ENCODE peak calls at places on chromosomes 3 and 15, in eight cellular contexts. K is HCT116; J is BE2C; A is GM06990; L is neural crest cell; I is CD8-positive, alpha-beta T cell; F is K562; D is neural progenitor cell. S is an unnamed sample.

GRCh38 chr15:67103869-67104268 is 38.5 kb downstream of the SMAD3 start:
- DNase-seq in K (no peak), J (no peak), A (no peak), L (no peak), I (peak), F (no peak), D (no peak), S (no peak)

GRCh38 chr3:172804323-172804722 is 53.8 kb downstream of the ECT2 start:
- DNase-seq in K (no peak), J (no peak), A (no peak), L (no peak), I (no peak), F (no peak), D (no peak), S (no peak)

GRCh38 chr15:76648732-76649444 is 256.3 kb downstream of the SCAPER start:
- DNase-seq in K (no peak), J (no peak), A (no peak), L (no peak), I (no peak), F (no peak), D (no peak), S (no peak)

GRCh38 chr3:69809076-69809835 is 70.0 kb downstream of the MITF start:
- DNase-seq in K (no peak), J (no peak), A (no peak), L (no peak), I (no peak), F (no peak), D (no peak), S (no peak)

GRCh38 chr3:179716811-179717210 is 64.0 kb downstream of the USP13 start:
- DNase-seq in K (no peak), J (no peak), A (no peak), L (no peak), I (no peak), F (no peak), D (no peak), S (peak)

GRCh38 chr15:41465822-41466421 is 27.8 kb upstream of the ITPKA start:
- DNase-seq in K (peak), J (peak), A (no peak), L (peak), I (no peak), F (peak), D (peak), S (peak)

GRCh38 chr3:26376131-26376530 is 246.4 kb upstream of the LRRC3B start:
- DNase-seq in K (no peak), J (no peak), A (no peak), L (no peak), I (no peak), F (no peak), D (peak), S (no peak)

GRCh38 chr3:4644954-4645353 is 151.8 kb downstream of the ITPR1 start:
- DNase-seq in K (no peak), J (no peak), A (no peak), L (no peak), I (no peak), F (no peak), D (no peak), S (no peak)

GRCh38 chr3:69209413-69209812 is 87.0 kb upstream of the LMOD3 start:
- DNase-seq in K (no peak), J (no peak), A (no peak), L (no peak), I (no peak), F (no peak), D (no peak), S (no peak)

GRCh38 chr3:195583831-195584542 is at the start of gene APOD:
- DNase-seq in K (no peak), J (no peak), A (no peak), L (peak), I (no peak), F (peak), D (no peak), S (no peak)

GRCh38 chr15:94653071-94653470 is 421.7 kb downstream of the MCTP2 start:
- DNase-seq in K (no peak), J (no peak), A (no peak), L (no peak), I (no peak), F (no peak), D (no peak), S (no peak)

GRCh38 chr3:64651286-64651685 is 36.5 kb downstream of the ADAMTS9 start:
- DNase-seq in K (no peak), J (no peak), A (no peak), L (no peak), I (no peak), F (no peak), D (no peak), S (no peak)

GRCh38 chr3:23590874-23591273 is 214.9 kb upstream of the UBE2E1 start:
- DNase-seq in K (no peak), J (peak), A (peak), L (no peak), I (no peak), F (no peak), D (no peak), S (peak)

GRCh38 chr15:66588537-66588936 is 22.7 kb upstream of the LCTL start:
- DNase-seq in K (no peak), J (no peak), A (no peak), L (no peak), I (no peak), F (peak), D (peak), S (no peak)

GRCh38 chr3:108936924-108937689 is 16.6 kb downstream of the GUCA1C start:
- DNase-seq in K (no peak), J (peak), A (no peak), L (no peak), I (no peak), F (no peak), D (no peak), S (no peak)

GRCh38 chr3:43286886-43287301 is 554 bp downstream of the SNRK start:
- DNase-seq in K (no peak), J (peak), A (peak), L (peak), I (peak), F (no peak), D (peak), S (peak)

GRCh38 chr3:124258057-124258500 is 266.2 kb upstream of the ROPN1 start:
- DNase-seq in K (no peak), J (peak), A (no peak), L (no peak), I (no peak), F (no peak), D (no peak), S (no peak)

GRCh38 chr15:69660114-69660513 is 207.5 kb downstream of the RPLP1 start:
- DNase-seq in K (no peak), J (no peak), A (no peak), L (no peak), I (no peak), F (no peak), D (no peak), S (no peak)

GRCh38 chr3:176796371-176796770 is 400.9 kb downstream of the TBL1XR1 start:
- DNase-seq in K (no peak), J (no peak), A (no peak), L (no peak), I (no peak), F (no peak), D (no peak), S (no peak)

GRCh38 chr3:3739345-3740060 is 59.7 kb upstream of the LRRN1 start:
- DNase-seq in K (no peak), J (no peak), A (no peak), L (peak), I (no peak), F (no peak), D (peak), S (no peak)

GRCh38 chr3:143065364-143065763 is 54.2 kb upstream of the CHST2 start:
- DNase-seq in K (no peak), J (no peak), A (no peak), L (no peak), I (no peak), F (no peak), D (no peak), S (no peak)

GRCh38 chr3:9951598-9951961 is 628 bp downstream of the PRRT3 start:
- DNase-seq in K (no peak), J (no peak), A (peak), L (no peak), I (no peak), F (no peak), D (no peak), S (peak)

GRCh38 chr15:89125038-89125826 is 37.0 kb downstream of the ABHD2 start:
- DNase-seq in K (no peak), J (no peak), A (no peak), L (no peak), I (no peak), F (no peak), D (no peak), S (no peak)

GRCh38 chr3:6354653-6355052 is 506.3 kb upstream of the GRM7 start:
- DNase-seq in K (no peak), J (no peak), A (no peak), L (no peak), I (no peak), F (no peak), D (no peak), S (peak)

GRCh38 chr3:80676869-80677268 is 909.1 kb upstream of the ROBO1 start:
- DNase-seq in K (no peak), J (no peak), A (no peak), L (no peak), I (no peak), F (no peak), D (no peak), S (no peak)

GRCh38 chr3:153290278-153291015 is 128.4 kb downstream of the RAP2B start:
- DNase-seq in K (no peak), J (no peak), A (no peak), L (no peak), I (peak), F (no peak), D (no peak), S (no peak)

GRCh38 chr3:14863324-14864100 is 44.8 kb downstream of the FGD5 start:
- DNase-seq in K (no peak), J (no peak), A (no peak), L (no peak), I (no peak), F (no peak), D (peak), S (no peak)
- TF ChIP-seq CTCF in K (peak), J (peak), A (peak), L (peak), I (no peak), F (peak), D (peak), S (peak)

GRCh38 chr15:74460903-74461846 is at the start of gene UBL7:
- DNase-seq in K (peak), J (peak), A (peak), L (peak), I (peak), F (peak), D (peak), S (peak)
- TF ChIP-seq CTCF in K (peak), J (peak), A (peak), L (peak), I (no peak), F (peak), D (peak), S (no peak)

GRCh38 chr3:114294940-114295480 is 1.2 kb downstream of the TIGIT start:
- DNase-seq in K (no peak), J (no peak), A (no peak), L (no peak), I (no peak), F (no peak), D (no peak), S (no peak)

GRCh38 chr3:114299925-114300624 is 6.2 kb downstream of the TIGIT start:
- DNase-seq in K (no peak), J (no peak), A (no peak), L (no peak), I (no peak), F (no peak), D (no peak), S (peak)

GRCh38 chr3:114293846-114294245 is at the start of gene TIGIT:
- DNase-seq in K (no peak), J (no peak), A (no peak), L (no peak), I (no peak), F (no peak), D (no peak), S (no peak)

DNA sequence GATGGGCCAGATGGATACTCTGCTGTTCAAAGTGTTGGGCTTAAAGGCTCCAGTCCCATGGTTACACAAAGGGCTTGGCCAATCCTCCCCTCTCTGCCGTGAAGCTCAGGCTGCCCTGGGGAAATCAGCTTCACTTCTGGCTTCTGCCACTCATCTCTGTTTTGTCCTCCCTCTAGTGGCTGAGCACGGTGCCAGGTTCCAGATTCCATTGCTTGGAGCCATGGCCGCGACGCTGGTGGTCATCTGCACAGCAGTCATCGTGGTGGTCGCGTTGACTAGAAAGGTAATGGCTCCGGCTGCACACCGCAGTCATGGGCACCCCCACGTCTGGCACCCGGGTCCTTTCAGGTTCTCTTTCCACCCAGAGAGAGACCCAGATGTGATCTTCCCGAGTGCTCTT is 5.6 kb downstream of the TIGIT start:
- DNase-seq in K (peak), J (peak), A (no peak), L (peak), I (peak), F (peak), D (peak), S (peak)
- TF ChIP-seq CTCF in K (peak), J (peak), A (peak), L (peak), I (peak), F (peak), D (peak), S (peak)

DNA sequence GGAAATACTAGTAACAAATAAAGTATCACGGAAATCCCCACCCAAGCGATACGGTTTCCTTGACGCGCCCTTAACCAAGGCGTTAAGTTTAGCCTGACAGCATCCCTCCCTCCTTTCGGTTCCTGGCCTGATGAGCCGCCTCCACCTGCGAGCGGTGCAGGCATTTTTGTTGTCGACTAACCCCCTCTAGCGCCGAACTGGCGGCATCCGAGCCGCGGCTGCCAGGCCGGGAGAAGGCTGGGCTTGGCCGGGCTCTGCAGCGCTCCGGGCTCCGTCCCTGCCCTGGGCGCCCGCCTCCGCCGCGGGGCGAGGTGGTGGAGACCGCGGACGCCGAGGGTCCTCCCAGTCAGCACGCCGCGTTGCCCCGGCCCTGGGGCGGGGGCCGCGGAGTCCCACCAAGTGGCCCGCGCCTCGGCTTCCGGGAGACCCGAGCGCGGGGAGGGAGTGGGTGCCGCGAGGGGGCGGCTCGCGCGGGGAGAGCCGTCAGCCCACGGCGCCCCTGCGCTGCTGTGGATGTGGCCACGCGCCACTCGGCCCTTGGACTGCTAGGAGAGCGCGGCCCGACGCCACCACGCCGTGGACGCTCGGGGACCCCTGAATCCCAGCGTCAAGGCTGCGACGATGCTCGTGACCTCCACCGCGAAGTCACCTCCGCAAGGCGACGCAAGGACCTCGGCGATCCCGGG is 1.1 kb upstream of the EPHA6 start:
- DNase-seq in K (no peak), J (peak), A (peak), L (peak), I (no peak), F (no peak), D (peak), S (peak)
- TF ChIP-seq CTCF in K (no peak), J (peak), A (peak), L (peak), I (no peak), F (no peak), D (peak), S (peak)

GRCh38 chr3:52451237-52452083 is 2.4 kb downstream of the TNNC1 start:
- DNase-seq in K (no peak), J (no peak), A (no peak), L (peak), I (no peak), F (peak), D (peak), S (no peak)
- TF ChIP-seq CTCF in K (peak), J (no peak), A (no peak), L (no peak), I (no peak), F (peak), D (peak), S (peak)

DNA sequence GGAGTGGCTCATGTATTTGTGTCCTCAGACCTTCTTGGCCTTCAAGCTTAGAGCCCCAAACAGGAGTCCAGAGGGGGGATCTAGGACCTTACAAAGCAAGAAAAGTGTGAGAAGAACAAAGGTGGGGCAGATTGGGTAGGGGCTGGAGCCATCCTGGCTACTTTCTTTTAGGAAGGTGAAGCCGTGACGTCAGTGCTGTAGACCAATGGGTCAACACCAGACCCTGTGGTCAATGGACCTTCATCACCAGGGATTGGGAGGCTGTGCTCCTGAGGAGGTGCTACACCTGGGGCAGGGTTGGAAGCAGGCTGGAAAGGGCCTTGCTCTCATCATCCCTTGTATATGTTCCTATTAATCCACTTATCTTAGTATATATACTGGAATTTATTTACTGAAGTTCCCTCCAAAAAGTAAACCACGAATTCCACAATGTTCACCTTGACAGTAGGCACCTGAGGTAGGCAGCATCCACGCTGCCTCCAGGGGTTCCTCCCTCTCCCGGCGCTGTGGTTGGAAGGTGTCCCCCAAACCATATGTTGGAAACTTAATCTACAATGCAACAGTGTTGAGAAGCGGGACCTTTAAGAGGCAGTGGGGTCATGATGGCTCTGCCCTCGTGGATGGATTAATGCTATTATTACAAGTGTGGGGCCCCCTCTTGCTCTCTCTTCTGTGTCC is 21.4 kb upstream of the MCCC1 start:
- DNase-seq in K (no peak), J (no peak), A (no peak), L (no peak), I (no peak), F (no peak), D (no peak), S (no peak)
- TF ChIP-seq CTCF in K (no peak), J (no peak), A (no peak), L (no peak), I (no peak), F (no peak), D (no peak), S (no peak)

DNA sequence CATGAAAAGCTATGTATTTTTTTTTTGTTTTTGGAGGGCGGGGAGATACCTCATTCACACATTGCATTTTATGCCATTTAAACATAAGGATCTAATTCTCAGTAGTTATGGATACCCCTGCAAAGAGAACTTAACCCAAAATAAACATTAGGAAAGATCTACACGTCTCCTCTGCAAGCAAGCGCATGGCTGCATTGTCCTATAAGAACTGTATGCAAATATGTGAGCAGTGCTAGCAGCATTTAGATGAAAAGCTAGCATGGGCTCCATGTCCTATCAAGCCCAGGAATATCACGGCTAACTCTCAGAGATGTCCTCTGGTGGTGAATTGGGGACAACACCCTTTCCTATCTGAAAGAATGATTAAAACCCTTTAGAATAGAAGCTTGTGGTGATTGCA is 292.8 kb downstream of the MEX3B start:
- DNase-seq in K (peak), J (peak), A (no peak), L (no peak), I (no peak), F (no peak), D (peak), S (no peak)
- TF ChIP-seq CTCF in K (peak), J (peak), A (no peak), L (peak), I (no peak), F (peak), D (peak), S (no peak)

GRCh38 chr15:43346305-43346704 is 15.9 kb upstream of the LCMT2 start:
- DNase-seq in K (no peak), J (no peak), A (no peak), L (no peak), I (no peak), F (no peak), D (no peak), S (no peak)
- TF ChIP-seq CTCF in K (peak), J (peak), A (peak), L (no peak), I (no peak), F (peak), D (no peak), S (no peak)

S was measured in GM12865.